ENCODE peak calls at places on chromosome 12, in seven cellular contexts. One of them, this sample, is unnamed.

GRCh38 chr12:53102883-53103807 is at the start of gene SOAT2:
- DNase-seq in lower leg skin: no peak
- DNase-seq in Caco-2: peak
- DNase-seq in cardiac fibroblast: no peak
- DNase-seq in fibroblast of lung: no peak
- DNase-seq in neural crest cell: no peak
- DNase-seq in astrocyte: no peak
- DNase-seq in this sample: no peak

GRCh38 chr12:64577046-64577445 is 33.2 kb upstream of the RASSF3 start:
- DNase-seq in cardiac fibroblast: peak
- DNase-seq in Caco-2: no peak
- DNase-seq in neural crest cell: no peak
- DNase-seq in lower leg skin: no peak
- DNase-seq in fibroblast of lung: no peak
- DNase-seq in astrocyte: no peak
- DNase-seq in this sample: no peak

GRCh38 chr12:51323317-51323960 is 535 bp downstream of the BIN2 start:
- DNase-seq in lower leg skin: no peak
- DNase-seq in Caco-2: no peak
- DNase-seq in astrocyte: no peak
- DNase-seq in cardiac fibroblast: no peak
- DNase-seq in neural crest cell: no peak
- DNase-seq in fibroblast of lung: no peak
- DNase-seq in this sample: no peak

GRCh38 chr12:19847294-19848059 is 408.2 kb downstream of the AEBP2 start:
- DNase-seq in Caco-2: no peak
- DNase-seq in lower leg skin: no peak
- DNase-seq in fibroblast of lung: peak
- DNase-seq in astrocyte: peak
- DNase-seq in neural crest cell: no peak
- DNase-seq in cardiac fibroblast: peak
- DNase-seq in this sample: no peak

GRCh38 chr12:76259660-76260389 is 88.4 kb downstream of the BBS10 start:
- DNase-seq in lower leg skin: peak
- DNase-seq in cardiac fibroblast: peak
- DNase-seq in Caco-2: no peak
- DNase-seq in fibroblast of lung: peak
- DNase-seq in neural crest cell: no peak
- DNase-seq in astrocyte: peak
- DNase-seq in this sample: no peak

GRCh38 chr12:74381968-74382367 is 155.7 kb upstream of the ATXN7L3B start:
- DNase-seq in astrocyte: no peak
- DNase-seq in neural crest cell: no peak
- DNase-seq in cardiac fibroblast: no peak
- DNase-seq in fibroblast of lung: no peak
- DNase-seq in lower leg skin: no peak
- DNase-seq in Caco-2: no peak
- DNase-seq in this sample: no peak

GRCh38 chr12:111749391-111749790 is 17.3 kb upstream of the ALDH2 start:
- DNase-seq in lower leg skin: no peak
- DNase-seq in neural crest cell: no peak
- DNase-seq in fibroblast of lung: no peak
- DNase-seq in cardiac fibroblast: no peak
- DNase-seq in Caco-2: no peak
- DNase-seq in astrocyte: no peak
- DNase-seq in this sample: no peak

GRCh38 chr12:32120419-32120818 is 13.8 kb downstream of the BICD1 start:
- DNase-seq in fibroblast of lung: peak
- DNase-seq in lower leg skin: no peak
- DNase-seq in astrocyte: no peak
- DNase-seq in Caco-2: no peak
- DNase-seq in cardiac fibroblast: no peak
- DNase-seq in neural crest cell: no peak
- DNase-seq in this sample: no peak

GRCh38 chr12:64385468-64385867 is 5.1 kb downstream of the C12orf56 start:
- DNase-seq in fibroblast of lung: peak
- DNase-seq in neural crest cell: no peak
- DNase-seq in cardiac fibroblast: no peak
- DNase-seq in Caco-2: no peak
- DNase-seq in astrocyte: peak
- DNase-seq in lower leg skin: no peak
- DNase-seq in this sample: peak

GRCh38 chr12:27220988-27221345 is 23.1 kb upstream of the STK38L start:
- DNase-seq in astrocyte: no peak
- DNase-seq in lower leg skin: no peak
- DNase-seq in fibroblast of lung: no peak
- DNase-seq in cardiac fibroblast: no peak
- DNase-seq in neural crest cell: no peak
- DNase-seq in Caco-2: no peak
- DNase-seq in this sample: no peak

GRCh38 chr12:54935235-54935951 is 49.2 kb downstream of the TESPA1 start:
- DNase-seq in cardiac fibroblast: peak
- DNase-seq in fibroblast of lung: peak
- DNase-seq in astrocyte: peak
- DNase-seq in Caco-2: no peak
- DNase-seq in lower leg skin: no peak
- DNase-seq in neural crest cell: no peak
- DNase-seq in this sample: no peak

GRCh38 chr12:58938440-58938839 is 18.1 kb upstream of the LRIG3 start:
- DNase-seq in fibroblast of lung: no peak
- DNase-seq in Caco-2: no peak
- DNase-seq in astrocyte: no peak
- DNase-seq in neural crest cell: no peak
- DNase-seq in lower leg skin: no peak
- DNase-seq in cardiac fibroblast: no peak
- DNase-seq in this sample: no peak

GRCh38 chr12:47837190-47838171 is 17.8 kb upstream of the HDAC7 start:
- DNase-seq in cardiac fibroblast: peak
- DNase-seq in astrocyte: no peak
- DNase-seq in neural crest cell: peak
- DNase-seq in lower leg skin: no peak
- DNase-seq in Caco-2: peak
- DNase-seq in fibroblast of lung: peak
- DNase-seq in this sample: no peak

GRCh38 chr12:83434600-83434999 is 747.9 kb downstream of the TMTC2 start:
- DNase-seq in astrocyte: no peak
- DNase-seq in neural crest cell: no peak
- DNase-seq in cardiac fibroblast: peak
- DNase-seq in fibroblast of lung: no peak
- DNase-seq in Caco-2: no peak
- DNase-seq in lower leg skin: no peak
- DNase-seq in this sample: no peak
- TF ChIP-seq CTCF in astrocyte: no peak
- TF ChIP-seq CTCF in neural crest cell: no peak
- TF ChIP-seq CTCF in cardiac fibroblast: no peak
- TF ChIP-seq CTCF in fibroblast of lung: no peak
- TF ChIP-seq CTCF in Caco-2: no peak
- TF ChIP-seq CTCF in lower leg skin: no peak
- TF ChIP-seq CTCF in this sample: no peak

GRCh38 chr12:132341318-132342050 is 12.1 kb upstream of the GALNT9 start:
- DNase-seq in fibroblast of lung: no peak
- DNase-seq in Caco-2: no peak
- DNase-seq in cardiac fibroblast: no peak
- DNase-seq in neural crest cell: no peak
- DNase-seq in astrocyte: no peak
- DNase-seq in lower leg skin: no peak
- DNase-seq in this sample: no peak

GRCh38 chr12:132342828-132343227 is 13.4 kb upstream of the GALNT9 start:
- DNase-seq in lower leg skin: no peak
- DNase-seq in cardiac fibroblast: no peak
- DNase-seq in Caco-2: no peak
- DNase-seq in astrocyte: no peak
- DNase-seq in neural crest cell: no peak
- DNase-seq in fibroblast of lung: no peak
- DNase-seq in this sample: no peak

GRCh38 chr12:132343294-132343972 is 14.0 kb upstream of the GALNT9 start:
- DNase-seq in fibroblast of lung: no peak
- DNase-seq in astrocyte: no peak
- DNase-seq in neural crest cell: no peak
- DNase-seq in lower leg skin: no peak
- DNase-seq in cardiac fibroblast: no peak
- DNase-seq in Caco-2: no peak
- DNase-seq in this sample: no peak

GRCh38 chr12:132344181-132344580 is 14.8 kb upstream of the GALNT9 start:
- DNase-seq in neural crest cell: no peak
- DNase-seq in cardiac fibroblast: no peak
- DNase-seq in fibroblast of lung: no peak
- DNase-seq in astrocyte: no peak
- DNase-seq in lower leg skin: no peak
- DNase-seq in Caco-2: no peak
- DNase-seq in this sample: no peak

GRCh38 chr12:132342322-132342721 is 12.9 kb upstream of the GALNT9 start:
- DNase-seq in neural crest cell: no peak
- DNase-seq in fibroblast of lung: no peak
- DNase-seq in lower leg skin: no peak
- DNase-seq in cardiac fibroblast: no peak
- DNase-seq in astrocyte: no peak
- DNase-seq in Caco-2: peak
- DNase-seq in this sample: no peak
- TF ChIP-seq CTCF in neural crest cell: peak
- TF ChIP-seq CTCF in fibroblast of lung: no peak
- TF ChIP-seq CTCF in lower leg skin: no peak
- TF ChIP-seq CTCF in cardiac fibroblast: peak
- TF ChIP-seq CTCF in astrocyte: no peak
- TF ChIP-seq CTCF in Caco-2: peak
- TF ChIP-seq CTCF in this sample: peak

DNA sequence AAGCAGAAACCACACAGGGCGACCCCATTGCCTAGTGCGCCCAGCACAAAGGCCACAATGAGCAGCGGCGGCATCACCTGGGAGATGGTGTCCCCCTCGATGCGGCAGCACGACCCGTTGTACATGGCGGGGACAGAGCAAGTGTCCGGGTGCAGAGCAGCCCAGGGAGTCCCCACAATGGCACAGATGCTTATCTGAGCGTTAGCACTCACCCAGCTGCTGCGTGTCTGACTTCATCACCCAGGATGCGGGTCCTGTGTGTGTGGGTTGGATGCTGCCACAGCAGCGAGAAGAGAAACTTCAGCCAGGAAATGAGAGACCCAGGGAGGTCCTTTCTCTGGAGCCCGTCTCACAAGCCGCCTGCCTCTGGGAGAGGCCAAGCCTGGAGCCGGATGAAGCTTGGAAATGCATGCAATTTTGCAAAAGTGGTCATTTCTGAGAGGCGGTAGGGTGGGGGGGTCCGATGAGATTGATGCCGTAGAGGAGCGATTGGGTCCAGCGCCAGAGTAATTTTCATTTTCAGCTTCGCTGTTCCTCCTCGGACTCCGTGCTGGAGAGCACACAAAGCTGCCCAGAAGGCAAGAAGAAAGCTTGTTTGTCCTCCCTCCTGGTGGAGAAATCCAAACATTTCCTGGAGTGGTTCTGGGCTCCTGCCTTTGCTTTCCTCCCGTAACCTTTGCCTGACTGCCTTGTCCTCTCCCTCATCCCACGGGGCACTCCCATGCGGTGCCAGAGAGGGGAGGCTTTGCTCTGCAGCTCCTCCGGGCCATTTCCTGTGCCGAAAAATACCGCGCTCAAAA is at the start of gene HCAR1:
- DNase-seq in astrocyte: no peak
- DNase-seq in Caco-2: peak
- DNase-seq in neural crest cell: no peak
- DNase-seq in fibroblast of lung: no peak
- DNase-seq in cardiac fibroblast: peak
- DNase-seq in lower leg skin: no peak
- DNase-seq in this sample: peak
- TF ChIP-seq CTCF in astrocyte: no peak
- TF ChIP-seq CTCF in Caco-2: no peak
- TF ChIP-seq CTCF in neural crest cell: no peak
- TF ChIP-seq CTCF in fibroblast of lung: no peak
- TF ChIP-seq CTCF in cardiac fibroblast: peak
- TF ChIP-seq CTCF in lower leg skin: no peak
- TF ChIP-seq CTCF in this sample: no peak

GRCh38 chr12:122896662-122897061 is 738 bp upstream of the VPS37B start:
- DNase-seq in neural crest cell: no peak
- DNase-seq in astrocyte: no peak
- DNase-seq in cardiac fibroblast: no peak
- DNase-seq in lower leg skin: no peak
- DNase-seq in Caco-2: no peak
- DNase-seq in fibroblast of lung: no peak
- DNase-seq in this sample: no peak
- TF ChIP-seq CTCF in neural crest cell: no peak
- TF ChIP-seq CTCF in astrocyte: no peak
- TF ChIP-seq CTCF in cardiac fibroblast: no peak
- TF ChIP-seq CTCF in lower leg skin: no peak
- TF ChIP-seq CTCF in Caco-2: no peak
- TF ChIP-seq CTCF in fibroblast of lung: no peak
- TF ChIP-seq CTCF in this sample: no peak

DNA sequence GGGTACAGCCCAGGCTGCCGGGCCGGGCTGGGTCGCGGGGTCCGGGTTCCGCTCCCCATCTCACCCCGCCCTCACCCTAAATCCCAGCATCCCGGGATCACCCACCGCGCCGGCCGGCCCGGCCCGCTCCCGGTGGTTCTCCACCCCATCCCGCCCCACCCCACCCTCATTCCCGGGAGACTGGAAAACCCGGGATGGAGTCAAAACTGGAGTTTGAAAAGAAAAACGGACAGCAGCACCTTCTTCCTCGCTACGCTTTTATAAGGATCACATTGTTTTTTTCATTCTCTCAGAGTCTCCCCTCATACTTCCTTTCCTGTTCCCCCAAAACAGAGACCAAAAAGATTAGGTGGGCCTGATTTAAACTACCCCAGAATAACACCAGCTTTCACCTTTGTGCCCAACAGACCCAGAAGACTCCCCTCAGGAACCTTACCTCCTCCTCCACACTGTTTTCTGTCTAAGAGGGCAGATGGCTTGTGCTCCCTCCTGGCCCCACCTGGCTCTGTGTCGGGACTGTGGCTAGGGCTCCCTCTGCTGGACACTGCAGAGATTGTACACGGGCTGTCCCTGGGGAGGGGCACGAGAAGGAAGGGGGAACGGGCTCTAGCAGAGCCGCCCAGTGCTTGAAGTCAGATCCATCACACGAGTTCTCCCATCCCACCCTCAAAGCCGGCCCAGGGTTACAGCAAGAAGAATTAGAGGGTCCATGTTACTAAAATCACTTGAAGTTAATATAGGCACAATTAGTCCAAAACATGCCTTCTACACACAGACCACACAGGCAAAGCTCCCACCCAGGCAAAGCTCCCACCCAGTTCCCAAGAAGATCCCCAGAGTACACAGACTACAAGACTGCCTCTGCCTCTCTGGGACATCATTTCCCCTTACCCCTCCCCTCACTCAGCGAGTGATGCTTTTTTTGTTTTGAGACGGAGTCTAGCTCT is 3.0 kb downstream of the GLI1 start:
- DNase-seq in neural crest cell: peak
- DNase-seq in cardiac fibroblast: peak
- DNase-seq in lower leg skin: peak
- DNase-seq in Caco-2: peak
- DNase-seq in fibroblast of lung: peak
- DNase-seq in astrocyte: peak
- DNase-seq in this sample: peak
- TF ChIP-seq CTCF in neural crest cell: peak
- TF ChIP-seq CTCF in cardiac fibroblast: peak
- TF ChIP-seq CTCF in lower leg skin: no peak
- TF ChIP-seq CTCF in Caco-2: peak
- TF ChIP-seq CTCF in fibroblast of lung: peak
- TF ChIP-seq CTCF in astrocyte: peak
- TF ChIP-seq CTCF in this sample: peak

This sample was measured in RWPE2.